ENCODE peak calls at places on chromosome 5, in four cellular contexts. One of them, this sample, is unnamed. For H3K4me1, the result is how much of the 10 kb centered on the place peaks cover.

GRCh38 chr5:176391999-176392398 is 3.4 kb downstream of the HIGD2A start:
- DNase-seq in CD4-positive, CD25-positive, alpha-beta regulatory T cell: no peak
- DNase-seq in tibial nerve: no peak
- DNase-seq in trophoblast cell: no peak
- DNase-seq in this sample: no peak

GRCh38 chr5:172380992-172381643 is 73.2 kb downstream of the SH3PXD2B start:
- DNase-seq in CD4-positive, CD25-positive, alpha-beta regulatory T cell: no peak
- DNase-seq in tibial nerve: peak
- DNase-seq in trophoblast cell: no peak
- DNase-seq in this sample: no peak

GRCh38 chr5:67672633-67673032 is 476.0 kb upstream of the CD180 start:
- DNase-seq in CD4-positive, CD25-positive, alpha-beta regulatory T cell: no peak
- DNase-seq in tibial nerve: no peak
- DNase-seq in trophoblast cell: no peak
- DNase-seq in this sample: no peak

GRCh38 chr5:135031813-135032612 is 2.0 kb downstream of the PITX1 start:
- DNase-seq in CD4-positive, CD25-positive, alpha-beta regulatory T cell: no peak
- DNase-seq in tibial nerve: no peak
- DNase-seq in trophoblast cell: no peak
- DNase-seq in this sample: no peak

GRCh38 chr5:120093178-120093577 is 370.9 kb upstream of the PRR16 start:
- DNase-seq in CD4-positive, CD25-positive, alpha-beta regulatory T cell: no peak
- DNase-seq in tibial nerve: no peak
- DNase-seq in trophoblast cell: no peak
- DNase-seq in this sample: no peak

GRCh38 chr5:77397686-77398300 is 94.3 kb downstream of the WDR41 start:
- DNase-seq in CD4-positive, CD25-positive, alpha-beta regulatory T cell: no peak
- DNase-seq in tibial nerve: no peak
- DNase-seq in trophoblast cell: no peak
- DNase-seq in this sample: no peak

GRCh38 chr5:59548807-59549357 is 344.6 kb downstream of the PDE4D start:
- DNase-seq in CD4-positive, CD25-positive, alpha-beta regulatory T cell: no peak
- DNase-seq in tibial nerve: no peak
- DNase-seq in trophoblast cell: no peak
- DNase-seq in this sample: no peak

GRCh38 chr5:317086-317811 is 4.3 kb upstream of the AHRR start:
- DNase-seq in CD4-positive, CD25-positive, alpha-beta regulatory T cell: no peak
- DNase-seq in tibial nerve: no peak
- DNase-seq in trophoblast cell: peak
- DNase-seq in this sample: no peak

GRCh38 chr5:177425196-177425800 is 1.2 kb upstream of the GRK6 start:
- DNase-seq in CD4-positive, CD25-positive, alpha-beta regulatory T cell: no peak
- DNase-seq in tibial nerve: no peak
- DNase-seq in trophoblast cell: no peak
- DNase-seq in this sample: no peak

GRCh38 chr5:179187229-179187678 is 127.1 kb downstream of the ZNF354C start:
- DNase-seq in CD4-positive, CD25-positive, alpha-beta regulatory T cell: no peak
- DNase-seq in tibial nerve: no peak
- DNase-seq in trophoblast cell: no peak
- DNase-seq in this sample: no peak

GRCh38 chr5:177963966-177964365 is 32.1 kb downstream of the PROP1 start:
- DNase-seq in CD4-positive, CD25-positive, alpha-beta regulatory T cell: no peak
- DNase-seq in tibial nerve: no peak
- DNase-seq in trophoblast cell: no peak
- DNase-seq in this sample: no peak

GRCh38 chr5:177470759-177471536 is 2.5 kb downstream of the DBN1 start:
- DNase-seq in CD4-positive, CD25-positive, alpha-beta regulatory T cell: no peak
- DNase-seq in tibial nerve: no peak
- DNase-seq in trophoblast cell: no peak
- DNase-seq in this sample: no peak

GRCh38 chr5:80964919-80965318 is 4.8 kb downstream of the RASGRF2 start:
- DNase-seq in CD4-positive, CD25-positive, alpha-beta regulatory T cell: no peak
- DNase-seq in tibial nerve: no peak
- DNase-seq in trophoblast cell: no peak
- DNase-seq in this sample: no peak

GRCh38 chr5:132877466-132877865 is 4.0 kb downstream of the LEAP2 start:
- DNase-seq in CD4-positive, CD25-positive, alpha-beta regulatory T cell: no peak
- DNase-seq in tibial nerve: no peak
- DNase-seq in trophoblast cell: no peak
- DNase-seq in this sample: no peak

GRCh38 chr5:37810311-37810710 is 29.5 kb downstream of the GDNF start:
- DNase-seq in CD4-positive, CD25-positive, alpha-beta regulatory T cell: no peak
- DNase-seq in tibial nerve: no peak
- DNase-seq in trophoblast cell: no peak
- DNase-seq in this sample: no peak
- H3K27ac ChIP-seq in CD4-positive, CD25-positive, alpha-beta regulatory T cell: no peak
- H3K27ac ChIP-seq in tibial nerve: no peak
- H3K27ac ChIP-seq in trophoblast cell: no peak
- H3K27ac ChIP-seq in this sample: no peak

GRCh38 chr5:95923918-95924559 is 37.6 kb downstream of the ELL2 start:
- DNase-seq in CD4-positive, CD25-positive, alpha-beta regulatory T cell: no peak
- DNase-seq in tibial nerve: no peak
- DNase-seq in trophoblast cell: no peak
- DNase-seq in this sample: no peak
- H3K4me1 ChIP-seq in CD4-positive, CD25-positive, alpha-beta regulatory T cell: under half
- H3K4me1 ChIP-seq in tibial nerve: under half
- H3K4me1 ChIP-seq in trophoblast cell: under half
- H3K4me1 ChIP-seq in this sample: under half

GRCh38 chr5:151073280-151073679 is 7.6 kb downstream of the TNIP1 start:
- DNase-seq in CD4-positive, CD25-positive, alpha-beta regulatory T cell: no peak
- DNase-seq in tibial nerve: no peak
- DNase-seq in trophoblast cell: no peak
- DNase-seq in this sample: no peak

GRCh38 chr5:151072234-151073025 is 8.4 kb downstream of the TNIP1 start:
- DNase-seq in CD4-positive, CD25-positive, alpha-beta regulatory T cell: no peak
- DNase-seq in tibial nerve: no peak
- DNase-seq in trophoblast cell: peak
- DNase-seq in this sample: no peak

GRCh38 chr5:151075698-151076331 is 5.0 kb downstream of the TNIP1 start:
- DNase-seq in CD4-positive, CD25-positive, alpha-beta regulatory T cell: no peak
- DNase-seq in tibial nerve: no peak
- DNase-seq in trophoblast cell: peak
- DNase-seq in this sample: no peak

GRCh38 chr5:151076616-151077015 is 4.2 kb downstream of the TNIP1 start:
- DNase-seq in CD4-positive, CD25-positive, alpha-beta regulatory T cell: no peak
- DNase-seq in tibial nerve: no peak
- DNase-seq in trophoblast cell: no peak
- DNase-seq in this sample: no peak

DNA sequence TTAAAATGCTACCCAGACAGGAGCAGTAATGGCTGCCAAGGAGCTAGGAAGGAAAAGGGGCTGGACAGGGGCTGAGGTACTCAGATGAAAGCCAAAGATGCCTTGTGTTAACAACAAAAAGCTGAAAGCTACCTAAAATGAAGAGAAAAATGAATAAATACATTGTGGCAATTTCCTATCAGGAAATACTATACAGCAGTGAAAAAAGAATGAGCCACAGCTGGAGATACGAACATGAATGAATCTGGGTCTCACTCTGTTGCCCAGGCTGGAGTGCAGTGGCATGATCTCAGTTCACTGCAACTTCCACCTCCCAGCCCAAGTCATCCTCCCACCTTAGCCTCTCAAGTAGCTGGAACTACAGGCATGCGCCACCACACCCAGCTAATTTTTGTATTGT is 6.3 kb downstream of the TNIP1 start:
- DNase-seq in CD4-positive, CD25-positive, alpha-beta regulatory T cell: no peak
- DNase-seq in tibial nerve: no peak
- DNase-seq in trophoblast cell: no peak
- DNase-seq in this sample: no peak
- H3K27ac ChIP-seq in CD4-positive, CD25-positive, alpha-beta regulatory T cell: no peak
- H3K27ac ChIP-seq in tibial nerve: no peak
- H3K27ac ChIP-seq in trophoblast cell: no peak
- H3K27ac ChIP-seq in this sample: no peak

DNA sequence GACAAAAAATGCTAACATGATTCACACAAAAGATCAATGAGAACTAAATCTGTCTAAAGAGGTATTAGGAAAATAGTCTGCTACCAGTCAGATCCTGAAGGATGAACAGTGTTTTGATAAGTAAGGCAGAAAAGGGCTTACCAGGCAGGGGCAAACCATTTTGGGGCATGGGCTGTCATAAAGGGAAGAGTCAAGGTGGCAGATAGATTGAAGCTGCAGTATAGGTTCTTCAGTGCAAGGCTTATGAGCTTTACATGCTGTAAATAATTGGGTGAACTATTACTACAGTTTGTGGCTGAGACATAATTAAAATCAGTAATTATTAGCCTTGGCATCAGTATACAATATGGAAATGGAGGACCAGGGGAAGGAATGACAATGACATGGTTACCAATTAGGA is 21.8 kb downstream of the CSNK1A1 start:
- DNase-seq in CD4-positive, CD25-positive, alpha-beta regulatory T cell: no peak
- DNase-seq in tibial nerve: no peak
- DNase-seq in trophoblast cell: no peak
- DNase-seq in this sample: no peak
- H3K4me1 ChIP-seq in CD4-positive, CD25-positive, alpha-beta regulatory T cell: half or more
- H3K4me1 ChIP-seq in tibial nerve: under half
- H3K4me1 ChIP-seq in trophoblast cell: under half
- H3K4me1 ChIP-seq in this sample: half or more

GRCh38 chr5:123095694-123096120 is 6.7 kb downstream of the PRDM6 start:
- DNase-seq in CD4-positive, CD25-positive, alpha-beta regulatory T cell: no peak
- DNase-seq in tibial nerve: no peak
- DNase-seq in trophoblast cell: no peak
- DNase-seq in this sample: no peak

GRCh38 chr5:123097483-123097870 is 8.4 kb downstream of the PRDM6 start:
- DNase-seq in CD4-positive, CD25-positive, alpha-beta regulatory T cell: no peak
- DNase-seq in tibial nerve: no peak
- DNase-seq in trophoblast cell: no peak
- DNase-seq in this sample: no peak

GRCh38 chr5:123093279-123094226 is 4.5 kb downstream of the PRDM6 start:
- DNase-seq in CD4-positive, CD25-positive, alpha-beta regulatory T cell: no peak
- DNase-seq in tibial nerve: no peak
- DNase-seq in trophoblast cell: no peak
- DNase-seq in this sample: no peak

GRCh38 chr5:123094227-123094918 is 5.3 kb downstream of the PRDM6 start:
- DNase-seq in CD4-positive, CD25-positive, alpha-beta regulatory T cell: no peak
- DNase-seq in tibial nerve: no peak
- DNase-seq in trophoblast cell: no peak
- DNase-seq in this sample: no peak

GRCh38 chr5:123094919-123095693 is 6.1 kb downstream of the PRDM6 start:
- DNase-seq in CD4-positive, CD25-positive, alpha-beta regulatory T cell: no peak
- DNase-seq in tibial nerve: no peak
- DNase-seq in trophoblast cell: no peak
- DNase-seq in this sample: no peak
- H3K27ac ChIP-seq in CD4-positive, CD25-positive, alpha-beta regulatory T cell: no peak
- H3K27ac ChIP-seq in tibial nerve: no peak
- H3K27ac ChIP-seq in trophoblast cell: no peak
- H3K27ac ChIP-seq in this sample: no peak

GRCh38 chr5:170413897-170414296 is 24.7 kb upstream of the KCNMB1 start:
- DNase-seq in CD4-positive, CD25-positive, alpha-beta regulatory T cell: no peak
- DNase-seq in tibial nerve: no peak
- DNase-seq in trophoblast cell: peak
- DNase-seq in this sample: no peak
- H3K4me1 ChIP-seq in CD4-positive, CD25-positive, alpha-beta regulatory T cell: under half
- H3K4me1 ChIP-seq in tibial nerve: under half
- H3K4me1 ChIP-seq in trophoblast cell: under half
- H3K4me1 ChIP-seq in this sample: under half

DNA sequence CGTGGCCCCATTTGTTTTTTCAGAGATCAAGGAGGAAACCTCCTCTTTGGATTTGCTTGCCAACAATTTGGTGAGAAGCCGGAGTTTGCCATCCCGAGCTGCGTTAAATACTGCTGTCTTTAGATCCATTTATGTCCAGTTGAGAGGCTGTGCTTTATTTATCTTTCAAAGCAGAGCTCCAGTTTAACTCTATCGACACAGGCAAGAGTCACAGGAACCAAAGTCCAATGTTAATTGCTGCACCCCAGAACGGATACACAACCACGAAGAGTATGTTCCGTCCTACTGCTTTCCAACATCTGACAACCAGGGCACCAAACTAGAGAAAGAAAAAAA is 1.2 kb downstream of the FEM1C start:
- DNase-seq in CD4-positive, CD25-positive, alpha-beta regulatory T cell: no peak
- DNase-seq in tibial nerve: no peak
- DNase-seq in trophoblast cell: no peak
- DNase-seq in this sample: no peak
- H3K27ac ChIP-seq in CD4-positive, CD25-positive, alpha-beta regulatory T cell: peak
- H3K27ac ChIP-seq in tibial nerve: peak
- H3K27ac ChIP-seq in trophoblast cell: no peak
- H3K27ac ChIP-seq in this sample: peak

DNA sequence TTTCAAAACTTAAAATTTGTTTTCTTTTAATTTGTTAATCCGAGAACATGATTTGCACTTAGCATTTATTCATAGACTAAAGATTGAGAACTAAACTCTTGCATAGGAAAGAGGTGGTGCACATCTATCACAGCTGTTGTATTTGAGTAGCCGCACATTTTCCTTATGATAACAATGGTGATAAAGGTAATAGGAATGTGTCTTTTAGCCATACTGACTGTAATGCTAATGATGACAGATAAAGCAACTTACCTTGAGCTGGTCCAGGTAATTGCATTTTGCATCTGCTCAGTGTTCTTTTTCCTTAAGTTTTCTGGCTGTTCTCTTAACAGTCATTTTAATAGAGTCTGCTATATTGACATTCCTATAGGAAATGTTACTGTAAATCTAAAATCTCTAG is 19.0 kb downstream of the PHAX start:
- DNase-seq in CD4-positive, CD25-positive, alpha-beta regulatory T cell: no peak
- DNase-seq in tibial nerve: no peak
- DNase-seq in trophoblast cell: no peak
- DNase-seq in this sample: no peak
- H3K4me1 ChIP-seq in CD4-positive, CD25-positive, alpha-beta regulatory T cell: under half
- H3K4me1 ChIP-seq in tibial nerve: under half
- H3K4me1 ChIP-seq in trophoblast cell: under half
- H3K4me1 ChIP-seq in this sample: under half

GRCh38 chr5:61331407-61332368 is at the start of gene ZSWIM6:
- DNase-seq in CD4-positive, CD25-positive, alpha-beta regulatory T cell: peak
- DNase-seq in tibial nerve: peak
- DNase-seq in trophoblast cell: peak
- DNase-seq in this sample: peak
- H3K27ac ChIP-seq in CD4-positive, CD25-positive, alpha-beta regulatory T cell: peak
- H3K27ac ChIP-seq in tibial nerve: peak
- H3K27ac ChIP-seq in trophoblast cell: peak
- H3K27ac ChIP-seq in this sample: peak

GRCh38 chr5:60673329-60673728 is 26.6 kb downstream of the DEPDC1B start:
- DNase-seq in CD4-positive, CD25-positive, alpha-beta regulatory T cell: no peak
- DNase-seq in tibial nerve: no peak
- DNase-seq in trophoblast cell: no peak
- DNase-seq in this sample: no peak
- H3K4me1 ChIP-seq in CD4-positive, CD25-positive, alpha-beta regulatory T cell: under half
- H3K4me1 ChIP-seq in tibial nerve: under half
- H3K4me1 ChIP-seq in trophoblast cell: under half
- H3K4me1 ChIP-seq in this sample: under half

This sample was measured in CD8-positive, alpha-beta memory T cell.